ENCODE peak calls at places on chromosomes 12 and 14, in six cellular contexts. X is left ventricle myocardium inferior, N is GM23248, I is fibroblast of the conjunctiva, B is HAP-1, O is GM13977. U is an unnamed sample.
A peak's percentile ranks its signal among the peaks of the same experiment; 100 is the strongest.

GRCh38 chr12:6315704-6316597 is 5.5 kb downstream of the PLEKHG6 start:
- DNase-seq in O (no peak), B (no peak), I (no peak), N (no peak), X (no peak), U (no peak)

GRCh38 chr12:4506870-4507269 is 31.8 kb upstream of the RAD51AP1 start:
- DNase-seq in I (no peak), B (no peak), X (no peak), O (peak; percentile 82), N (peak; percentile 54), U (no peak)

GRCh38 chr14:51473808-51474207 is 177.9 kb upstream of the FRMD6 start:
- DNase-seq in B (no peak), N (peak; percentile 79), O (no peak), X (no peak), I (no peak), U (no peak)

GRCh38 chr14:57732886-57733285 is 133.0 kb downstream of the SLC35F4 start:
- DNase-seq in X (no peak), N (peak; percentile 33), O (no peak), B (no peak), I (no peak), U (no peak)

GRCh38 chr14:35808076-35808657 is 928 bp downstream of the RALGAPA1 start:
- DNase-seq in O (no peak), I (no peak), X (no peak), N (peak; percentile 69), B (peak; percentile 61), U (no peak)

GRCh38 chr12:6842075-6842474 is 1.4 kb downstream of the GNB3 start:
- DNase-seq in I (no peak), X (no peak), N (no peak), B (no peak), O (no peak), U (no peak)

GRCh38 chr14:95516554-95517209 is at the start of gene SYNE3:
- DNase-seq in B (peak; percentile 67), X (peak; percentile 78), O (peak; percentile 93), I (no peak), N (peak; percentile 62), U (no peak)

GRCh38 chr12:7884687-7885086 is 12.0 kb upstream of the SLC2A14 start:
- DNase-seq in X (no peak), O (no peak), B (no peak), I (no peak), N (no peak), U (peak; percentile 26)

GRCh38 chr14:37083599-37083998 is 88.8 kb downstream of the SLC25A21 start:
- DNase-seq in I (no peak), B (no peak), X (no peak), O (no peak), N (no peak), U (no peak)

GRCh38 chr12:89212339-89212771 is 139.9 kb downstream of the DUSP6 start:
- DNase-seq in N (no peak), O (no peak), X (peak; percentile 31), I (peak; percentile 45), B (no peak), U (peak; percentile 42)

GRCh38 chr14:35342160-35343010 is 50.2 kb downstream of the PSMA6 start:
- DNase-seq in B (no peak), I (peak; percentile 5), N (peak; percentile 84), O (no peak), X (peak; percentile 67), U (no peak)

GRCh38 chr12:58491296-58491695 is 429.0 kb downstream of the LRIG3 start:
- DNase-seq in O (no peak), N (peak; percentile 74), X (no peak), I (peak; percentile 32), B (no peak), U (no peak)

GRCh38 chr12:99418379-99418778 is 229.2 kb upstream of the GARIN6 start:
- DNase-seq in B (no peak), I (no peak), N (no peak), X (no peak), O (no peak), U (no peak)

GRCh38 chr14:22887990-22888378 is 5.0 kb downstream of the REM2 start:
- DNase-seq in N (no peak), O (peak; percentile 69), I (no peak), B (no peak), X (no peak), U (no peak)